ENCODE peak calls at places on chromosomes 13 and 19, in four cellular contexts. One of them, this sample, is unnamed. For H3K4me1, the result is how much of the 10 kb centered on the place peaks cover.

GRCh38 chr19:19171821-19172532 is 1.9 kb upstream of the MEF2B start:
- DNase-seq in neuronal stem cell: no peak
- DNase-seq in H1: no peak
- DNase-seq in IMR-90: peak
- DNase-seq in this sample: no peak

GRCh38 chr13:113390874-113391497 is 27.1 kb upstream of the GRTP1 start:
- DNase-seq in neuronal stem cell: no peak
- DNase-seq in H1: no peak
- DNase-seq in IMR-90: no peak
- DNase-seq in this sample: peak

GRCh38 chr19:19138110-19138981 is at the start of gene TMEM161A:
- DNase-seq in neuronal stem cell: peak
- DNase-seq in H1: peak
- DNase-seq in IMR-90: peak
- DNase-seq in this sample: peak

GRCh38 chr19:41530761-41531301 is 45.1 kb upstream of the CEACAM21 start:
- DNase-seq in neuronal stem cell: no peak
- DNase-seq in H1: no peak
- DNase-seq in IMR-90: no peak
- DNase-seq in this sample: no peak

GRCh38 chr19:15234525-15235130 is 2.4 kb upstream of the EPHX3 start:
- DNase-seq in neuronal stem cell: no peak
- DNase-seq in H1: no peak
- DNase-seq in IMR-90: peak
- DNase-seq in this sample: no peak

GRCh38 chr13:51318015-51318414 is 21.5 kb upstream of the SERPINE3 start:
- DNase-seq in neuronal stem cell: no peak
- DNase-seq in H1: no peak
- DNase-seq in IMR-90: no peak
- DNase-seq in this sample: no peak

GRCh38 chr19:44822177-44822576 is 13.3 kb downstream of the BCAM start:
- DNase-seq in neuronal stem cell: no peak
- DNase-seq in H1: no peak
- DNase-seq in IMR-90: no peak
- DNase-seq in this sample: no peak

GRCh38 chr19:30898353-30899103 is 450.7 kb downstream of the TSHZ3 start:
- DNase-seq in neuronal stem cell: no peak
- DNase-seq in H1: no peak
- DNase-seq in IMR-90: no peak
- DNase-seq in this sample: peak

GRCh38 chr13:89455741-89456140 is 1784.6 kb downstream of the SLITRK5 start:
- DNase-seq in neuronal stem cell: no peak
- DNase-seq in H1: no peak
- DNase-seq in IMR-90: no peak
- DNase-seq in this sample: no peak

GRCh38 chr13:31896427-31896826 is 135.1 kb upstream of the FRY start:
- DNase-seq in neuronal stem cell: no peak
- DNase-seq in H1: no peak
- DNase-seq in IMR-90: peak
- DNase-seq in this sample: peak

GRCh38 chr13:42836930-42837329 is 55.5 kb downstream of the FAM216B start:
- DNase-seq in neuronal stem cell: no peak
- DNase-seq in H1: no peak
- DNase-seq in IMR-90: peak
- DNase-seq in this sample: peak

GRCh38 chr13:106143930-106144709 is 391.3 kb downstream of the EFNB2 start:
- DNase-seq in neuronal stem cell: no peak
- DNase-seq in H1: no peak
- DNase-seq in IMR-90: no peak
- DNase-seq in this sample: peak

GRCh38 chr13:83577183-83577582 is 305.1 kb downstream of the SLITRK1 start:
- DNase-seq in neuronal stem cell: no peak
- DNase-seq in H1: no peak
- DNase-seq in IMR-90: no peak
- DNase-seq in this sample: no peak

GRCh38 chr13:76019421-76020044 is 383.4 kb downstream of the LMO7 start:
- DNase-seq in neuronal stem cell: no peak
- DNase-seq in H1: peak
- DNase-seq in IMR-90: no peak
- DNase-seq in this sample: peak

GRCh38 chr13:37047032-37047431 is 12.5 kb downstream of the SUPT20H start:
- DNase-seq in neuronal stem cell: no peak
- DNase-seq in H1: no peak
- DNase-seq in IMR-90: no peak
- DNase-seq in this sample: no peak

GRCh38 chr13:47546963-47547345 is 454.1 kb downstream of the SUCLA2 start:
- DNase-seq in neuronal stem cell: no peak
- DNase-seq in H1: no peak
- DNase-seq in IMR-90: no peak
- DNase-seq in this sample: no peak

GRCh38 chr19:2358548-2359173 is 1.4 kb upstream of the TMPRSS9 start:
- DNase-seq in neuronal stem cell: no peak
- DNase-seq in H1: no peak
- DNase-seq in IMR-90: no peak
- DNase-seq in this sample: no peak

GRCh38 chr19:5691205-5691929 is 1.3 kb downstream of the RPL36 start:
- DNase-seq in neuronal stem cell: no peak
- DNase-seq in H1: no peak
- DNase-seq in IMR-90: peak
- DNase-seq in this sample: no peak

GRCh38 chr19:18633321-18633720 is 3.5 kb upstream of the KLHL26 start:
- DNase-seq in neuronal stem cell: no peak
- DNase-seq in H1: no peak
- DNase-seq in IMR-90: no peak
- DNase-seq in this sample: no peak

GRCh38 chr13:39952244-39953233 is 297.1 kb downstream of the COG6 start:
- DNase-seq in neuronal stem cell: no peak
- DNase-seq in H1: no peak
- DNase-seq in IMR-90: peak
- DNase-seq in this sample: peak

GRCh38 chr13:50451609-50452008 is 391.9 kb downstream of the DLEU7 start:
- DNase-seq in neuronal stem cell: no peak
- DNase-seq in H1: no peak
- DNase-seq in IMR-90: no peak
- DNase-seq in this sample: no peak

GRCh38 chr19:45881909-45882528 is 3.9 kb downstream of the IRF2BP1 start:
- DNase-seq in neuronal stem cell: no peak
- DNase-seq in H1: peak
- DNase-seq in IMR-90: no peak
- DNase-seq in this sample: peak

GRCh38 chr19:4740092-4740491 is 16.4 kb upstream of the DPP9 start:
- DNase-seq in neuronal stem cell: no peak
- DNase-seq in H1: no peak
- DNase-seq in IMR-90: no peak
- DNase-seq in this sample: no peak

GRCh38 chr19:28482221-28482620 is 730.7 kb downstream of the UQCRFS1 start:
- DNase-seq in neuronal stem cell: no peak
- DNase-seq in H1: peak
- DNase-seq in IMR-90: no peak
- DNase-seq in this sample: peak

GRCh38 chr13:110412132-110412912 is 105.2 kb downstream of the COL4A2 start:
- DNase-seq in neuronal stem cell: peak
- DNase-seq in H1: peak
- DNase-seq in IMR-90: peak
- DNase-seq in this sample: peak

GRCh38 chr13:29861694-29862110 is 11.3 kb upstream of the UBL3 start:
- DNase-seq in neuronal stem cell: no peak
- DNase-seq in H1: no peak
- DNase-seq in IMR-90: peak
- DNase-seq in this sample: peak

GRCh38 chr19:23992348-23992747 is 77.7 kb downstream of the ZNF726 start:
- DNase-seq in neuronal stem cell: no peak
- DNase-seq in H1: no peak
- DNase-seq in IMR-90: no peak
- DNase-seq in this sample: no peak

GRCh38 chr19:7427944-7428343 is 60.9 kb downstream of the PEX11G start:
- DNase-seq in neuronal stem cell: no peak
- DNase-seq in H1: no peak
- DNase-seq in IMR-90: peak
- DNase-seq in this sample: no peak

GRCh38 chr13:98490195-98490771 is 86.6 kb downstream of the STK24 start:
- DNase-seq in neuronal stem cell: no peak
- DNase-seq in H1: no peak
- DNase-seq in IMR-90: no peak
- DNase-seq in this sample: no peak
- H3K4ac ChIP-seq in neuronal stem cell: no peak
- H3K4ac ChIP-seq in H1: no peak
- H3K4ac ChIP-seq in IMR-90: no peak
- H3K4ac ChIP-seq in this sample: no peak

GRCh38 chr19:51128227-51128626 is 3.5 kb downstream of the SIGLEC9 start:
- DNase-seq in neuronal stem cell: no peak
- DNase-seq in H1: no peak
- DNase-seq in IMR-90: no peak
- DNase-seq in this sample: no peak

GRCh38 chr19:51127755-51128154 is 3.0 kb downstream of the SIGLEC9 start:
- DNase-seq in neuronal stem cell: no peak
- DNase-seq in H1: no peak
- DNase-seq in IMR-90: peak
- DNase-seq in this sample: no peak

GRCh38 chr19:51131780-51132680 is 7.3 kb downstream of the SIGLEC9 start:
- DNase-seq in neuronal stem cell: no peak
- DNase-seq in H1: no peak
- DNase-seq in IMR-90: peak
- DNase-seq in this sample: peak

GRCh38 chr19:51127032-51127431 is 2.3 kb downstream of the SIGLEC9 start:
- DNase-seq in neuronal stem cell: no peak
- DNase-seq in H1: no peak
- DNase-seq in IMR-90: no peak
- DNase-seq in this sample: no peak

GRCh38 chr19:51129716-51130115 is 5.0 kb downstream of the SIGLEC9 start:
- DNase-seq in neuronal stem cell: no peak
- DNase-seq in H1: no peak
- DNase-seq in IMR-90: no peak
- DNase-seq in this sample: no peak
- H3K4me1 ChIP-seq in neuronal stem cell: under half
- H3K4me1 ChIP-seq in H1: under half
- H3K4me1 ChIP-seq in IMR-90: under half
- H3K4me1 ChIP-seq in this sample: under half

DNA sequence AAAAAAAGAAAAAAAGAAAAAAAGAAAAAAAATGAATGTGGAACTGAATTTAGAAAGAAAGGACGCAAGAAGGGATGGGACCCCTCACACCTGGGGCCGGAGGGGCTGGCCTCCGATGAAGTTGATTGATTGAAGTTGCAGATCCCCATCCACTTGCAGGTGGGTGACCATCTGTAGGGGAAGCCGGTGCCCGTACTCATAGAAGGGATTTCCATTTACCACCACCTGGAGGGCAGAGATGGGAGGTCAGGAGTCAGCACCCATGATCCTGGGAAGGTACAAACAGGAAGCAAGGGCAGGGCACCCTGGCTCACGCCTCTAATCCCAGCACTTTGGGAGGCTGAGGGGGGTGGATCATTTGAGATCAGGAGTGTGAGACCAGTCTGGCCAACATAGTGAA is 6.4 kb downstream of the LGALS4 start:
- DNase-seq in neuronal stem cell: no peak
- DNase-seq in H1: no peak
- DNase-seq in IMR-90: no peak
- DNase-seq in this sample: no peak
- H2BK15ac ChIP-seq in neuronal stem cell: no peak
- H2BK15ac ChIP-seq in H1: no peak
- H2BK15ac ChIP-seq in IMR-90: no peak
- H2BK15ac ChIP-seq in this sample: no peak

DNA sequence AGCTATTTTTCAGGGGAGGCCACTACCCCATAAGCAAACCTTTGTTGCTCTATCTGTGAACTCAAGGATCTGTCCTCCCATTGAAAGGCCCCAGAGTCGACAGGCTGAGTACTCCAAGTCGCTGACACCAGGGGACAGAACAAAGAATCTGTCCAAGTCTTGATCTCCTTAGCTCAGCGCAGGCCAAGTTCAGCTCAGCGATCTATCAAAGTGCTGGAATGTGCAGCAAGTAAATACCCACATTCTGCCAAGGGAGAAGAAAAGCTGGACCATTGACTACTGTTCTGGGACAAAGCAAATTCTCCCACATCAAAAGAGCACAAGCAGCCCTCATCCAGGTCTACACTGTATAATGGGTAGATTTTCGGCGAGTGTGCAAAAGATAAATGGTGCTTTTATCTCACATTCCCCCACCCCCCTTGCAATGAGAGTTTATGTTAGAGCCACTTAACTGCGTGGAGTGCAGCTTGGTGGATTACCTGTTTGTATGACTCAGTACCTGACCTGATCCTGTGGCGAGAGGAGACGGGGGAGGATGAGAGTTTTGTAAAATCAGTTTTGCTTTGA is 391.7 kb upstream of the SGCG start:
- DNase-seq in neuronal stem cell: no peak
- DNase-seq in H1: no peak
- DNase-seq in IMR-90: no peak
- DNase-seq in this sample: no peak
- H3K4ac ChIP-seq in neuronal stem cell: no peak
- H3K4ac ChIP-seq in H1: no peak
- H3K4ac ChIP-seq in IMR-90: no peak
- H3K4ac ChIP-seq in this sample: no peak

GRCh38 chr19:47615714-47616113 is 6.8 kb downstream of the BICRA start:
- DNase-seq in neuronal stem cell: no peak
- DNase-seq in H1: no peak
- DNase-seq in IMR-90: no peak
- DNase-seq in this sample: no peak
- H3K4me1 ChIP-seq in neuronal stem cell: under half
- H3K4me1 ChIP-seq in H1: half or more
- H3K4me1 ChIP-seq in IMR-90: under half
- H3K4me1 ChIP-seq in this sample: under half